ENCODE peak calls at places on chromosome 17, in eight cellular contexts. One of them, this sample, is unnamed.
A peak's percentile ranks its signal among the peaks of the same experiment; 100 is the strongest.

GRCh38 chr17:30378191-30378796 is 433 bp upstream of the CPD start:
- DNase-seq in PC-3: no peak
- DNase-seq in IMR-90: peak; percentile 11
- DNase-seq in fibroblast of lung: no peak
- DNase-seq in keratinocyte: no peak
- DNase-seq in mesenchymal stem cell: no peak
- DNase-seq in GM12878: no peak
- DNase-seq in MM.1S: peak; percentile 33
- DNase-seq in this sample: peak; percentile 11

GRCh38 chr17:76091526-76092285 is 11.9 kb downstream of the EXOC7 start:
- DNase-seq in PC-3: no peak
- DNase-seq in IMR-90: no peak
- DNase-seq in fibroblast of lung: no peak
- DNase-seq in keratinocyte: no peak
- DNase-seq in mesenchymal stem cell: no peak
- DNase-seq in GM12878: no peak
- DNase-seq in MM.1S: no peak
- DNase-seq in this sample: no peak

GRCh38 chr17:70144260-70144846 is 25.0 kb upstream of the KCNJ2 start:
- DNase-seq in PC-3: peak; percentile 56
- DNase-seq in IMR-90: peak; percentile 54
- DNase-seq in fibroblast of lung: peak; percentile 73
- DNase-seq in keratinocyte: no peak
- DNase-seq in mesenchymal stem cell: peak; percentile 52
- DNase-seq in GM12878: no peak
- DNase-seq in MM.1S: peak; percentile 20
- DNase-seq in this sample: no peak

GRCh38 chr17:79171152-79171551 is 96.5 kb downstream of the ENGASE start:
- DNase-seq in PC-3: no peak
- DNase-seq in IMR-90: no peak
- DNase-seq in fibroblast of lung: peak; percentile 21
- DNase-seq in keratinocyte: no peak
- DNase-seq in mesenchymal stem cell: peak; percentile 13
- DNase-seq in GM12878: no peak
- DNase-seq in MM.1S: no peak
- DNase-seq in this sample: no peak

GRCh38 chr17:45311762-45312476 is 4.9 kb downstream of the MAP3K14 start:
- DNase-seq in PC-3: peak; percentile 99
- DNase-seq in IMR-90: peak; percentile 63
- DNase-seq in fibroblast of lung: no peak
- DNase-seq in keratinocyte: peak; percentile 69
- DNase-seq in mesenchymal stem cell: peak; percentile 79
- DNase-seq in GM12878: no peak
- DNase-seq in MM.1S: peak; percentile 95
- DNase-seq in this sample: peak; percentile 74

GRCh38 chr17:2364132-2365116 is 27.1 kb downstream of the SGSM2 start:
- DNase-seq in PC-3: no peak
- DNase-seq in IMR-90: no peak
- DNase-seq in fibroblast of lung: peak; percentile 38
- DNase-seq in keratinocyte: no peak
- DNase-seq in mesenchymal stem cell: no peak
- DNase-seq in GM12878: no peak
- DNase-seq in MM.1S: no peak
- DNase-seq in this sample: no peak

GRCh38 chr17:37714897-37715296 is 30.0 kb downstream of the HNF1B start:
- DNase-seq in PC-3: peak; percentile 21
- DNase-seq in IMR-90: peak; percentile 20
- DNase-seq in fibroblast of lung: no peak
- DNase-seq in keratinocyte: no peak
- DNase-seq in mesenchymal stem cell: no peak
- DNase-seq in GM12878: no peak
- DNase-seq in MM.1S: no peak
- DNase-seq in this sample: no peak

GRCh38 chr17:78304549-78305037 is 55.3 kb downstream of the SOCS3 start:
- DNase-seq in PC-3: no peak
- DNase-seq in IMR-90: no peak
- DNase-seq in fibroblast of lung: no peak
- DNase-seq in keratinocyte: no peak
- DNase-seq in mesenchymal stem cell: peak; percentile 8
- DNase-seq in GM12878: no peak
- DNase-seq in MM.1S: no peak
- DNase-seq in this sample: no peak

GRCh38 chr17:44780845-44781480 is 22.2 kb downstream of the ADAM11 start:
- DNase-seq in PC-3: no peak
- DNase-seq in IMR-90: no peak
- DNase-seq in fibroblast of lung: no peak
- DNase-seq in keratinocyte: no peak
- DNase-seq in mesenchymal stem cell: no peak
- DNase-seq in GM12878: no peak
- DNase-seq in MM.1S: no peak
- DNase-seq in this sample: no peak

GRCh38 chr17:49834118-49834743 is 13.6 kb downstream of the TAC4 start:
- DNase-seq in PC-3: no peak
- DNase-seq in IMR-90: peak; percentile 46
- DNase-seq in fibroblast of lung: no peak
- DNase-seq in keratinocyte: no peak
- DNase-seq in mesenchymal stem cell: peak; percentile 43
- DNase-seq in GM12878: no peak
- DNase-seq in MM.1S: no peak
- DNase-seq in this sample: no peak

GRCh38 chr17:67492824-67493490 is 115.9 kb downstream of the PITPNC1 start:
- DNase-seq in PC-3: no peak
- DNase-seq in IMR-90: peak; percentile 31
- DNase-seq in fibroblast of lung: no peak
- DNase-seq in keratinocyte: no peak
- DNase-seq in mesenchymal stem cell: no peak
- DNase-seq in GM12878: no peak
- DNase-seq in MM.1S: no peak
- DNase-seq in this sample: no peak

GRCh38 chr17:60371818-60372510 is 20.0 kb downstream of the USP32 start:
- DNase-seq in PC-3: peak; percentile 57
- DNase-seq in IMR-90: no peak
- DNase-seq in fibroblast of lung: no peak
- DNase-seq in keratinocyte: no peak
- DNase-seq in mesenchymal stem cell: no peak
- DNase-seq in GM12878: no peak
- DNase-seq in MM.1S: no peak
- DNase-seq in this sample: no peak

GRCh38 chr17:70208825-70209555 is 39.7 kb downstream of the KCNJ2 start:
- DNase-seq in PC-3: no peak
- DNase-seq in IMR-90: no peak
- DNase-seq in fibroblast of lung: no peak
- DNase-seq in keratinocyte: no peak
- DNase-seq in mesenchymal stem cell: no peak
- DNase-seq in GM12878: peak; percentile 28
- DNase-seq in MM.1S: peak; percentile 58
- DNase-seq in this sample: no peak

GRCh38 chr17:40106760-40107265 is 6.4 kb upstream of the NR1D1 start:
- DNase-seq in PC-3: no peak
- DNase-seq in IMR-90: no peak
- DNase-seq in fibroblast of lung: peak; percentile 53
- DNase-seq in keratinocyte: no peak
- DNase-seq in mesenchymal stem cell: peak; percentile 57
- DNase-seq in GM12878: no peak
- DNase-seq in MM.1S: no peak
- DNase-seq in this sample: no peak

GRCh38 chr17:53570731-53571130 is 252.0 kb upstream of the KIF2B start:
- DNase-seq in PC-3: no peak
- DNase-seq in IMR-90: no peak
- DNase-seq in fibroblast of lung: peak; percentile 17
- DNase-seq in keratinocyte: no peak
- DNase-seq in mesenchymal stem cell: peak; percentile 2
- DNase-seq in GM12878: no peak
- DNase-seq in MM.1S: peak; percentile 45
- DNase-seq in this sample: no peak

GRCh38 chr17:77217136-77217535 is 76.4 kb downstream of the SEC14L1 start:
- DNase-seq in PC-3: no peak
- DNase-seq in IMR-90: no peak
- DNase-seq in fibroblast of lung: no peak
- DNase-seq in keratinocyte: no peak
- DNase-seq in mesenchymal stem cell: no peak
- DNase-seq in GM12878: no peak
- DNase-seq in MM.1S: no peak
- DNase-seq in this sample: no peak

GRCh38 chr17:50170662-50171370 is 5.0 kb downstream of the SGCA start:
- DNase-seq in PC-3: peak; percentile 85
- DNase-seq in IMR-90: no peak
- DNase-seq in fibroblast of lung: no peak
- DNase-seq in keratinocyte: no peak
- DNase-seq in mesenchymal stem cell: no peak
- DNase-seq in GM12878: peak; percentile 75
- DNase-seq in MM.1S: peak; percentile 87
- DNase-seq in this sample: no peak

GRCh38 chr17:55440391-55440790 is 18.8 kb upstream of the MMD start:
- DNase-seq in PC-3: no peak
- DNase-seq in IMR-90: no peak
- DNase-seq in fibroblast of lung: no peak
- DNase-seq in keratinocyte: no peak
- DNase-seq in mesenchymal stem cell: no peak
- DNase-seq in GM12878: no peak
- DNase-seq in MM.1S: no peak
- DNase-seq in this sample: no peak

GRCh38 chr17:71423871-71424546 is 696.8 kb upstream of the SOX9 start:
- DNase-seq in PC-3: peak; percentile 99
- DNase-seq in IMR-90: peak; percentile 76
- DNase-seq in fibroblast of lung: no peak
- DNase-seq in keratinocyte: peak; percentile 92
- DNase-seq in mesenchymal stem cell: peak; percentile 49
- DNase-seq in GM12878: no peak
- DNase-seq in MM.1S: peak; percentile 21
- DNase-seq in this sample: peak; percentile 76

GRCh38 chr17:56009795-56010715 is 143.2 kb upstream of the ANKFN1 start:
- DNase-seq in PC-3: no peak
- DNase-seq in IMR-90: peak; percentile 9
- DNase-seq in fibroblast of lung: no peak
- DNase-seq in keratinocyte: no peak
- DNase-seq in mesenchymal stem cell: no peak
- DNase-seq in GM12878: no peak
- DNase-seq in MM.1S: no peak
- DNase-seq in this sample: peak; percentile 55

GRCh38 chr17:9676742-9677387 is 31.5 kb downstream of the USP43 start:
- DNase-seq in PC-3: peak; percentile 94
- DNase-seq in IMR-90: peak; percentile 12
- DNase-seq in fibroblast of lung: peak; percentile 1
- DNase-seq in keratinocyte: peak; percentile 87
- DNase-seq in mesenchymal stem cell: peak; percentile 83
- DNase-seq in GM12878: peak; percentile 9
- DNase-seq in MM.1S: no peak
- DNase-seq in this sample: no peak

GRCh38 chr17:17837966-17838962 is 1.5 kb upstream of the SREBF1 start:
- DNase-seq in PC-3: peak; percentile 86
- DNase-seq in IMR-90: peak; percentile 24
- DNase-seq in fibroblast of lung: peak; percentile 39
- DNase-seq in keratinocyte: no peak
- DNase-seq in mesenchymal stem cell: peak; percentile 81
- DNase-seq in GM12878: no peak
- DNase-seq in MM.1S: no peak
- DNase-seq in this sample: no peak

GRCh38 chr17:15945493-15946209 is 721 bp downstream of the ADORA2B start:
- DNase-seq in PC-3: no peak
- DNase-seq in IMR-90: peak; percentile 16
- DNase-seq in fibroblast of lung: peak; percentile 37
- DNase-seq in keratinocyte: no peak
- DNase-seq in mesenchymal stem cell: peak; percentile 62
- DNase-seq in GM12878: no peak
- DNase-seq in MM.1S: no peak
- DNase-seq in this sample: no peak
- H2AFZ ChIP-seq in PC-3: peak overlapping the region; percentile 77
- H2AFZ ChIP-seq in IMR-90: peak overlapping the region; percentile 98
- H2AFZ ChIP-seq in fibroblast of lung: peak overlapping the region; percentile 95
- H2AFZ ChIP-seq in keratinocyte: peak overlapping the region; percentile 14
- H2AFZ ChIP-seq in mesenchymal stem cell: peak overlapping the region; percentile 48
- H2AFZ ChIP-seq in GM12878: peak overlapping the region; percentile 61
- H2AFZ ChIP-seq in MM.1S: no peak overlapping the region
- H2AFZ ChIP-seq in this sample: no peak overlapping the region

GRCh38 chr17:59131131-59131530 is 23.9 kb downstream of the SKA2 start:
- DNase-seq in PC-3: no peak
- DNase-seq in IMR-90: peak; percentile 30
- DNase-seq in fibroblast of lung: peak; percentile 12
- DNase-seq in keratinocyte: no peak
- DNase-seq in mesenchymal stem cell: no peak
- DNase-seq in GM12878: no peak
- DNase-seq in MM.1S: no peak
- DNase-seq in this sample: no peak
- H3K9ac ChIP-seq in PC-3: no peak overlapping the region
- H3K9ac ChIP-seq in IMR-90: no peak overlapping the region
- H3K9ac ChIP-seq in fibroblast of lung: no peak overlapping the region
- H3K9ac ChIP-seq in keratinocyte: no peak overlapping the region
- H3K9ac ChIP-seq in mesenchymal stem cell: peak overlapping the region; percentile 72
- H3K9ac ChIP-seq in GM12878: no peak overlapping the region
- H3K9ac ChIP-seq in MM.1S: no peak overlapping the region
- H3K9ac ChIP-seq in this sample: no peak overlapping the region

DNA sequence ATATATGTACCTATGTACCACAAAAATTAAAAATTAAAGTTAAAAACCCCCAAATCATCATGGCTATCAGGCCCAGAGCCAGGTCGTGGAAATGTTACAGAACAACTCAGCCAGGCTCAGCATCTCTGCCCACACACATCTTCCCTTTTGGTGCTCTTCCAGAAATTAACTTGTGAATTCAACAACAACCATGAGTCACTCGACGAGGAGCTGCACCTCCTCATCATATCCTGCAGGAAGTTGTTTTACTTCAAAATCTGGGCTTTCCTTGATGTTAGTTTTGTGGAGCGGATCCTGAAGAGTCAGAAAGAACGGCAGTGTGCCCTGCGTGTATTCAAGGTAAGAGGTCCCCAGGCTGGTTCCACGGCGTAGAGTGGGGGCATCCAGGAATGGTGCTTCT is 10.6 kb downstream of the FBXO39 start:
- DNase-seq in PC-3: peak; percentile 58
- DNase-seq in IMR-90: peak; percentile 63
- DNase-seq in fibroblast of lung: peak; percentile 28
- DNase-seq in keratinocyte: no peak
- DNase-seq in mesenchymal stem cell: no peak
- DNase-seq in GM12878: no peak
- DNase-seq in MM.1S: no peak
- DNase-seq in this sample: no peak
- H3K27ac ChIP-seq in PC-3: no peak overlapping the region
- H3K27ac ChIP-seq in IMR-90: no peak overlapping the region
- H3K27ac ChIP-seq in fibroblast of lung: no peak overlapping the region
- H3K27ac ChIP-seq in keratinocyte: peak overlapping the region; percentile 54
- H3K27ac ChIP-seq in mesenchymal stem cell: no peak overlapping the region
- H3K27ac ChIP-seq in GM12878: no peak overlapping the region
- H3K27ac ChIP-seq in MM.1S: no peak overlapping the region
- H3K27ac ChIP-seq in this sample: no peak overlapping the region

DNA sequence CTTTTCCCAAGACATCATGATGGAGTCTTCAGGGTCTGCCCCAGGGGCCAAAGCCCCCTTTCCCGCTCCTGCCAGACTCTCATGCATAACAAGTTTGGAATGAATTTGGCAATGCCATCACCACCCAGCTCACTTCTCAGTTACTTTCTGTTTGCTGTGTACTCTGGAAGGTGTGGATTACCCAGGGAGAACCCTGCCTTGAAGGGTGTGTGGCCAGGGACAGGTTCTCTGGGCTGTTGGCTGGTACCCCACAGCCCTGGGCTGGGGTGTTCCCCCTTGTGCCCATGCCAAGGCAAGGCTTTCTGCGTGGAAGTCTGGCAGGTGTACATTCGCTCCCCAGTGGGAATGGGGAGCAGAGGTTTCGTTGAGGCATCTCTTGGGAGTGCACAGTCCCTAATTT is 187.7 kb downstream of the CCDC182 start:
- DNase-seq in PC-3: peak; percentile 11
- DNase-seq in IMR-90: no peak
- DNase-seq in fibroblast of lung: no peak
- DNase-seq in keratinocyte: no peak
- DNase-seq in mesenchymal stem cell: peak; percentile 29
- DNase-seq in GM12878: no peak
- DNase-seq in MM.1S: no peak
- DNase-seq in this sample: no peak
- H2AFZ ChIP-seq in PC-3: no peak overlapping the region
- H2AFZ ChIP-seq in IMR-90: no peak overlapping the region
- H2AFZ ChIP-seq in fibroblast of lung: no peak overlapping the region
- H2AFZ ChIP-seq in keratinocyte: no peak overlapping the region
- H2AFZ ChIP-seq in mesenchymal stem cell: no peak overlapping the region
- H2AFZ ChIP-seq in GM12878: no peak overlapping the region
- H2AFZ ChIP-seq in MM.1S: no peak overlapping the region
- H2AFZ ChIP-seq in this sample: no peak overlapping the region

This sample was measured in DND-41.